ENCODE peak calls at places on chromosome 13, in nine cellular contexts. M, O, F, Q, A, S, D, K and R are unnamed samples.

GRCh38 chr13:60396783-60397692 is at the start of gene TDRD3:
- DNase-seq in S (peak), O (peak), K (peak), A (peak), F (peak), Q (peak), D (peak), M (peak), R (peak)

GRCh38 chr13:79912403-79912802 is 428.5 kb downstream of the SPRY2 start:
- DNase-seq in M (no peak), F (no peak), D (no peak), Q (no peak), A (no peak), K (no peak), S (no peak), O (no peak), R (no peak)

GRCh38 chr13:27043013-27043412 is 128.6 kb downstream of the USP12 start:
- DNase-seq in A (no peak), M (peak), S (no peak), Q (no peak), F (peak), D (no peak), K (no peak), O (no peak), R (no peak)

GRCh38 chr13:42181381-42181953 is 90.5 kb upstream of the AKAP11 start:
- DNase-seq in S (no peak), F (no peak), O (no peak), M (no peak), K (no peak), Q (no peak), A (no peak), D (no peak), R (no peak)

GRCh38 chr13:40355126-40355719 is 311.2 kb downstream of the FOXO1 start:
- DNase-seq in S (no peak), D (no peak), M (no peak), O (no peak), A (no peak), K (no peak), F (no peak), Q (no peak), R (no peak)

GRCh38 chr13:25630327-25630726 is 258.6 kb downstream of the ATP8A2 start:
- DNase-seq in A (no peak), D (no peak), S (no peak), F (no peak), O (no peak), M (no peak), Q (no peak), K (no peak), R (no peak)

GRCh38 chr13:93146584-93147292 is 79.9 kb upstream of the GPC6 start:
- DNase-seq in O (no peak), M (no peak), S (no peak), F (peak), Q (no peak), A (no peak), K (no peak), D (no peak), R (no peak)

GRCh38 chr13:45224181-45224580 is 23.3 kb upstream of the KCTD4 start:
- DNase-seq in D (no peak), K (no peak), A (no peak), O (no peak), M (no peak), F (no peak), S (no peak), Q (no peak), R (no peak)

GRCh38 chr13:37442996-37443395 is 155.6 kb downstream of the POSTN start:
- DNase-seq in A (no peak), K (no peak), O (no peak), F (no peak), M (no peak), S (no peak), Q (no peak), D (no peak), R (no peak)

GRCh38 chr13:50991624-50992610 is 82.3 kb downstream of the RNASEH2B start:
- DNase-seq in D (no peak), O (no peak), K (no peak), Q (no peak), M (no peak), S (no peak), A (no peak), F (no peak), R (no peak)

GRCh38 chr13:41007359-41008118 is 11.6 kb downstream of the ELF1 start:
- DNase-seq in S (no peak), K (no peak), O (no peak), Q (no peak), F (peak), M (no peak), D (no peak), A (no peak), R (no peak)

GRCh38 chr13:62908321-62908720 is 1492.7 kb upstream of the PCDH20 start:
- DNase-seq in O (no peak), A (no peak), S (no peak), Q (no peak), D (no peak), F (no peak), M (no peak), K (no peak), R (no peak)

GRCh38 chr13:32734511-32734910 is 148.3 kb downstream of the PDS5B start:
- DNase-seq in F (peak), Q (no peak), A (no peak), S (no peak), D (no peak), M (no peak), O (no peak), K (no peak), R (no peak)

GRCh38 chr13:98675837-98676236 is 76.6 kb downstream of the SLC15A1 start:
- DNase-seq in A (no peak), K (no peak), D (no peak), Q (no peak), O (no peak), S (no peak), F (no peak), M (no peak), R (no peak)

GRCh38 chr13:28729541-28729940 is 10.8 kb upstream of the SLC46A3 start:
- DNase-seq in S (no peak), K (no peak), M (no peak), O (no peak), F (no peak), A (no peak), Q (peak), D (no peak), R (no peak)

GRCh38 chr13:18936104-18936503 is 245.5 kb downstream of the TUBA3C start:
- DNase-seq in S (no peak), O (no peak), D (no peak), M (no peak), A (no peak), K (no peak), F (no peak), Q (no peak), R (no peak)

GRCh38 chr13:93226623-93227279 is at the start of gene GPC6:
- DNase-seq in M (no peak), D (no peak), Q (no peak), S (no peak), F (peak), A (peak), K (peak), O (peak), R (no peak)

GRCh38 chr13:71056581-71056980 is 810.4 kb downstream of the DACH1 start:
- DNase-seq in A (no peak), O (no peak), K (no peak), S (no peak), M (no peak), Q (no peak), D (no peak), F (no peak), R (no peak)

GRCh38 chr13:67515895-67516294 is 285.8 kb upstream of the PCDH9 start:
- DNase-seq in A (no peak), K (no peak), M (no peak), D (no peak), O (no peak), S (no peak), Q (no peak), F (peak), R (no peak)

GRCh38 chr13:53007872-53008271 is 20.7 kb upstream of the OLFM4 start:
- DNase-seq in O (peak), D (no peak), F (no peak), K (no peak), A (no peak), M (no peak), Q (no peak), S (no peak), R (no peak)

GRCh38 chr13:103350147-103350546 is 283.9 kb upstream of the SLC10A2 start:
- DNase-seq in K (no peak), A (no peak), Q (no peak), M (no peak), D (no peak), S (no peak), F (no peak), O (no peak), R (no peak)

GRCh38 chr13:80399340-80400163 is 58.6 kb upstream of the SPRY2 start:
- DNase-seq in S (no peak), A (no peak), M (no peak), K (no peak), Q (no peak), O (no peak), D (peak), F (peak), R (no peak)

GRCh38 chr13:94065741-94066140 is 413.7 kb downstream of the DCT start:
- DNase-seq in K (no peak), M (no peak), A (no peak), F (no peak), S (no peak), O (no peak), D (no peak), Q (no peak), R (no peak)

GRCh38 chr13:90430127-90430526 is 917.4 kb upstream of the MIR17HG start:
- DNase-seq in K (no peak), D (no peak), F (no peak), A (no peak), Q (no peak), O (no peak), S (no peak), M (no peak), R (no peak)

GRCh38 chr13:99205621-99206220 is 5.1 kb downstream of the UBAC2 start:
- DNase-seq in M (no peak), K (no peak), Q (no peak), A (no peak), F (no peak), D (no peak), O (peak), S (no peak), R (no peak)

GRCh38 chr13:45544520-45544919 is 71.0 kb downstream of the ERICH6B start:
- DNase-seq in A (no peak), M (no peak), K (no peak), S (no peak), D (no peak), Q (no peak), O (no peak), F (no peak), R (no peak)

GRCh38 chr13:95656386-95657015 is 12.0 kb upstream of the DZIP1 start:
- DNase-seq in S (no peak), Q (no peak), D (no peak), F (no peak), O (no peak), K (no peak), A (no peak), M (no peak), R (no peak)

GRCh38 chr13:95659500-95659899 is 15.0 kb upstream of the DZIP1 start:
- DNase-seq in F (no peak), K (no peak), M (no peak), A (no peak), D (no peak), S (no peak), O (no peak), Q (no peak), R (no peak)

GRCh38 chr13:95660981-95661581 is 15.9 kb upstream of the DNAJC3 start:
- DNase-seq in A (no peak), Q (no peak), M (no peak), D (no peak), O (no peak), K (no peak), F (peak), S (no peak), R (no peak)
- TF ChIP-seq CTCF in A (no peak), Q (no peak), M (peak), D (peak), O (peak), K (no peak), F (peak), S (peak), R (peak)

GRCh38 chr13:107678075-107678689 is 537.2 kb downstream of the LIG4 start:
- DNase-seq in D (no peak), F (peak), S (no peak), O (no peak), M (no peak), A (no peak), K (no peak), Q (no peak), R (no peak)
- TF ChIP-seq CTCF in D (no peak), F (peak), S (no peak), O (no peak), M (no peak), A (no peak), K (no peak), Q (no peak), R (no peak)

GRCh38 chr13:35990196-35990595 is 141.0 kb downstream of the DCLK1 start:
- DNase-seq in S (no peak), O (no peak), K (no peak), Q (no peak), D (no peak), A (no peak), M (no peak), F (no peak), R (no peak)
- TF ChIP-seq CTCF in S (no peak), O (no peak), K (no peak), Q (no peak), D (no peak), A (no peak), M (no peak), F (peak), R (peak)

GRCh38 chr13:43304449-43304848 is 281.1 kb downstream of the DNAJC15 start:
- DNase-seq in A (no peak), F (no peak), O (no peak), S (no peak), K (no peak), M (no peak), Q (no peak), D (no peak), R (no peak)

GRCh38 chr13:43306364-43306763 is 283.0 kb downstream of the DNAJC15 start:
- DNase-seq in D (no peak), S (no peak), Q (no peak), K (no peak), O (no peak), M (no peak), F (no peak), A (no peak), R (no peak)

GRCh38 chr13:43304945-43305344 is 281.6 kb downstream of the DNAJC15 start:
- DNase-seq in O (no peak), Q (no peak), M (no peak), D (no peak), A (no peak), F (no peak), S (no peak), K (no peak), R (no peak)

GRCh38 chr13:43307221-43307920 is 284.0 kb downstream of the DNAJC15 start:
- DNase-seq in O (no peak), K (no peak), F (no peak), M (no peak), Q (no peak), D (no peak), S (no peak), A (no peak), R (no peak)

DNA sequence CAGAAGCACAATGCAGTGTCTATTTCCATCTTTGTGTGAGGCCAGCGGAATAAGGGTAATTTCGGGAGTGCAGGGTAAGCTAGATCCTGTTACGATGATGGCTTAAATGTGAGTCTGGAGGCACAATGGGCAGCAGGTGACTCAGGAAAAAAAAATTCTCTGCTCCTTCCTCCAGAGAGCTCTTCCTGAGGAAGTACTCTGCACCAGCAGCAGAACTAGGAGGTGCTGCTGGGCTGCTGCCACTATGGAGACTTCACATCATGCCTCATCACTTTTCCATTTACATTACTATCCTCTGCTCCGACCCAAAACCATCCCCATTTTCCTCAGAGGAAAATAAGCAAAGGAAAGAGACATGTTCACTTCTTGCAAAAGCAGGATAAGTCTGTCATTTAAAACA is 282.0 kb downstream of the DNAJC15 start:
- DNase-seq in F (peak), D (no peak), K (no peak), S (no peak), Q (no peak), M (no peak), A (no peak), O (no peak), R (no peak)
- TF ChIP-seq CTCF in F (no peak), D (no peak), K (no peak), S (no peak), Q (no peak), M (no peak), A (no peak), O (no peak), R (no peak)

GRCh38 chr13:49527123-49527522 is 31.4 kb downstream of the PHF11 start:
- DNase-seq in K (no peak), A (no peak), F (no peak), S (no peak), Q (no peak), O (no peak), M (no peak), D (no peak), R (no peak)
- TF ChIP-seq CTCF in K (no peak), A (no peak), F (no peak), S (no peak), Q (no peak), O (no peak), M (no peak), D (no peak), R (no peak)

GRCh38 chr13:30616927-30617314 is 799 bp upstream of the USPL1 start:
- DNase-seq in M (no peak), D (no peak), F (peak), Q (peak), K (peak), A (peak), S (no peak), O (peak), R (no peak)
- TF ChIP-seq CTCF in M (no peak), D (no peak), F (no peak), Q (no peak), K (no peak), A (no peak), S (no peak), O (no peak), R (peak)

GRCh38 chr13:48094781-48095502 is at the start of gene MED4:
- DNase-seq in F (peak), D (peak), Q (peak), A (peak), K (peak), S (peak), M (peak), O (peak), R (peak)
- TF ChIP-seq CTCF in F (peak), D (peak), Q (peak), A (peak), K (peak), S (peak), M (peak), O (peak), R (peak)

GRCh38 chr13:110925023-110925608 is 10.2 kb upstream of the ANKRD10 start:
- DNase-seq in D (no peak), M (no peak), A (no peak), K (no peak), F (no peak), S (no peak), Q (peak), O (no peak), R (no peak)
- TF ChIP-seq CTCF in D (peak), M (peak), A (no peak), K (no peak), F (peak), S (no peak), Q (no peak), O (no peak), R (peak)

DNA sequence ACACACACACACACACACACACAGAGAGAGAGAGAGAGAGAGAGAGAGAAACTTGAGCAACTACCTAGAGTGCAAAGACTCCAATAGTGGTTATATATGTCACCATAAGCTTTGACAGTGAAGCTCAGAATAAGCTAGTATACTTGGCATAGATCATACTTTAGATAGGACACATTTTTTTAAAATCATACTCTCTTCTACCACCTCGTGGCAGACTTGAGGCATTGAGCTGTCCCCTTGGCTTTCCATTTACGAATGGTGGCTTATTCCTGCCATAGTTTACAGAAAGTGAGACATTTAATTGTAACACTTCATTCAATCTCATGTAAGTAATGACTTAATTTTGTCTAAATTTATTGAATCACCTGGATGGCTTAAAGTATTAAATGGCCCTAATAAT is 108.2 kb downstream of the EDNRB start:
- DNase-seq in O (no peak), D (no peak), K (no peak), M (no peak), Q (no peak), F (peak), S (no peak), A (no peak), R (no peak)
- TF ChIP-seq CTCF in O (peak), D (peak), K (no peak), M (peak), Q (no peak), F (peak), S (no peak), A (no peak), R (peak)